ENCODE peak calls at places on chromosomes 3 and 15, in eight cellular contexts. E, J, K, L, T, Y, M and X are unnamed samples.

GRCh38 chr15:90560229-90560771 is 30.6 kb downstream of the CRTC3 start:
- DNase-seq in K (no peak), E (no peak), Y (no peak), J (peak; percentile 99), L (peak; percentile 98), M (peak; percentile 68), T (no peak), X (no peak)

GRCh38 chr15:48392356-48392755 is 61.1 kb downstream of the DUT start:
- DNase-seq in J (peak; percentile 85), K (no peak), L (no peak), Y (no peak), E (no peak), T (no peak), M (peak; percentile 78), X (no peak)

GRCh38 chr15:39963806-39964205 is 29.9 kb downstream of the EIF2AK4 start:
- DNase-seq in K (no peak), J (no peak), E (no peak), Y (no peak), L (peak; percentile 70), M (no peak), T (no peak), X (no peak)

GRCh38 chr3:39409514-39410136 is 3.1 kb downstream of the RPSA start:
- DNase-seq in L (no peak), T (no peak), J (no peak), Y (no peak), K (no peak), E (no peak), M (no peak), X (no peak)

GRCh38 chr3:161064413-161064812 is 40.7 kb downstream of the B3GALNT1 start:
- DNase-seq in Y (no peak), M (no peak), J (no peak), T (no peak), K (no peak), E (no peak), L (no peak), X (no peak)

GRCh38 chr3:42936157-42936981 is 30.4 kb downstream of the ZNF662 start:
- DNase-seq in Y (no peak), J (peak; percentile 61), L (peak; percentile 18), M (peak; percentile 55), T (no peak), E (no peak), K (no peak), X (peak; percentile 19)

GRCh38 chr15:73870700-73871408 is 2.5 kb upstream of the TBC1D21 start:
- DNase-seq in Y (no peak), J (peak; percentile 90), L (no peak), T (no peak), E (no peak), K (no peak), M (peak; percentile 44), X (no peak)

GRCh38 chr3:196422976-196423781 is 9.0 kb downstream of the UBXN7 start:
- DNase-seq in L (no peak), Y (no peak), M (peak; percentile 22), E (no peak), K (no peak), T (no peak), J (peak; percentile 11), X (no peak)

GRCh38 chr3:101069796-101070195 is 76.6 kb upstream of the ABI3BP start:
- DNase-seq in K (no peak), L (no peak), T (no peak), Y (no peak), J (no peak), M (no peak), E (no peak), X (no peak)

GRCh38 chr3:74048686-74049085 is 423.9 kb upstream of the PDZRN3 start:
- DNase-seq in E (no peak), L (no peak), T (no peak), J (no peak), Y (no peak), K (no peak), M (no peak), X (no peak)

GRCh38 chr3:20141841-20142240 is 44.2 kb downstream of the SGO1 start:
- DNase-seq in K (no peak), J (peak; percentile 36), T (no peak), Y (no peak), L (no peak), E (no peak), M (peak; percentile 56), X (no peak)

GRCh38 chr3:157544501-157545139 is 41.4 kb upstream of the VEPH1 start:
- DNase-seq in M (no peak), T (no peak), K (no peak), Y (no peak), E (no peak), J (peak; percentile 88), L (peak; percentile 65), X (no peak)

GRCh38 chr3:32009101-32009500 is 27.6 kb downstream of the ZNF860 start:
- DNase-seq in Y (no peak), T (no peak), E (no peak), J (no peak), M (no peak), L (no peak), K (no peak), X (no peak)

GRCh38 chr15:47265686-47266085 is 451.6 kb upstream of the SEMA6D start:
- DNase-seq in T (no peak), Y (no peak), E (no peak), M (no peak), J (no peak), L (no peak), K (no peak), X (no peak)

GRCh38 chr3:180073561-180073960 is 36.8 kb upstream of the PEX5L start:
- DNase-seq in E (no peak), K (no peak), T (no peak), L (no peak), M (no peak), Y (no peak), J (no peak), X (no peak)

GRCh38 chr3:52350981-52351761 is 35.1 kb downstream of the DNAH1 start:
- DNase-seq in Y (no peak), K (no peak), M (no peak), T (no peak), L (no peak), J (no peak), E (no peak), X (no peak)

GRCh38 chr15:83323296-83323711 is 38.8 kb upstream of the BNC1 start:
- DNase-seq in L (peak; percentile 90), K (no peak), Y (no peak), M (no peak), T (no peak), E (no peak), J (peak; percentile 95), X (no peak)

GRCh38 chr15:52162260-52162659 is 28.9 kb downstream of the GNB5 start:
- DNase-seq in Y (no peak), K (no peak), L (no peak), T (no peak), J (no peak), M (no peak), E (no peak), X (no peak)

GRCh38 chr3:133192363-133192945 is 154.3 kb downstream of the TMEM108 start:
- DNase-seq in L (no peak), M (no peak), K (no peak), J (no peak), T (no peak), Y (no peak), E (no peak), X (no peak)

GRCh38 chr15:90046846-90047481 is 45.8 kb downstream of the ZNF710 start:
- DNase-seq in L (no peak), E (no peak), K (no peak), M (no peak), Y (no peak), T (no peak), J (no peak), X (no peak)

GRCh38 chr3:36124118-36124796 is 256.0 kb upstream of the STAC start:
- DNase-seq in J (peak; percentile 84), L (peak; percentile 60), Y (no peak), E (no peak), K (no peak), M (no peak), T (no peak), X (no peak)

GRCh38 chr3:24351779-24352469 is 142.7 kb downstream of the THRB start:
- DNase-seq in L (peak; percentile 17), J (peak; percentile 61), Y (no peak), T (no peak), E (no peak), M (peak; percentile 81), K (no peak), X (peak; percentile 49)

GRCh38 chr3:149487598-149488197 is 13.2 kb downstream of the TM4SF4 start:
- DNase-seq in Y (peak; percentile 15), M (no peak), T (no peak), K (no peak), E (peak; percentile 7), J (no peak), L (no peak), X (peak; percentile 30)

GRCh38 chr3:177107840-177108239 is 89.4 kb downstream of the TBL1XR1 start:
- DNase-seq in Y (no peak), E (no peak), K (no peak), M (no peak), J (no peak), L (no peak), T (no peak), X (no peak)

GRCh38 chr3:66037986-66038369 is 740 bp downstream of the MAGI1 start:
- DNase-seq in M (no peak), E (no peak), J (no peak), L (no peak), T (no peak), K (no peak), Y (no peak), X (peak; percentile 7)

GRCh38 chr3:15273214-15273613 is 59.2 kb downstream of the SH3BP5 start:
- DNase-seq in Y (no peak), M (peak; percentile 6), L (no peak), J (no peak), T (no peak), K (no peak), E (no peak), X (no peak)

GRCh38 chr3:20043398-20043797 is 3.2 kb downstream of the KAT2B start:
- DNase-seq in Y (peak; percentile 54), J (peak; percentile 35), L (no peak), E (peak; percentile 14), K (peak; percentile 32), M (peak; percentile 85), T (no peak), X (no peak)

GRCh38 chr3:150323770-150324169 is 84.3 kb upstream of the TSC22D2 start:
- DNase-seq in L (no peak), M (no peak), Y (no peak), E (no peak), K (no peak), J (no peak), T (no peak), X (no peak)

GRCh38 chr3:150414273-150414672 is 6.2 kb downstream of the TSC22D2 start:
- DNase-seq in L (no peak), T (no peak), J (peak; percentile 47), E (no peak), K (no peak), Y (no peak), M (no peak), X (peak; percentile 75)

GRCh38 chr15:31392761-31393401 is 66.2 kb downstream of the KLF13 start:
- DNase-seq in M (no peak), T (no peak), J (no peak), E (no peak), K (no peak), Y (peak; percentile 6), L (no peak), X (peak; percentile 2)

GRCh38 chr3:15009156-15009555 is 56.0 kb downstream of the MRPS25 start:
- DNase-seq in J (no peak), T (no peak), L (no peak), Y (no peak), E (no peak), M (no peak), K (no peak), X (no peak)

GRCh38 chr3:37999836-38000235 is 9.2 kb downstream of the VILL start:
- DNase-seq in Y (no peak), M (no peak), T (no peak), K (no peak), L (no peak), J (no peak), E (no peak), X (no peak)

GRCh38 chr3:42764115-42764514 is 8.9 kb downstream of the CCDC13 start:
- DNase-seq in K (no peak), J (no peak), L (no peak), T (no peak), E (no peak), Y (no peak), M (no peak), X (no peak)

GRCh38 chr15:70299931-70300858 is 202.5 kb upstream of the TLE3 start:
- DNase-seq in K (peak; percentile 40), J (no peak), L (no peak), E (no peak), T (peak; percentile 28), Y (peak; percentile 76), M (no peak), X (no peak)